ENCODE peak calls at places on chromosomes 4 and X, in four cellular contexts. C, U, G and D are unnamed samples.

GRCh38 chrX:7570432-7571009 is 272.4 kb upstream of the VCX start:
- DNase-seq in C (no peak), U (no peak), G (no peak), D (no peak)

GRCh38 chrX:72492499-72492898 is 80.1 kb downstream of the HDAC8 start:
- DNase-seq in C (no peak), U (no peak), G (no peak), D (no peak)

GRCh38 chr4:18366762-18367358 is 345.3 kb upstream of the LCORL start:
- DNase-seq in C (no peak), U (peak; percentile 24), G (no peak), D (no peak)

GRCh38 chrX:102833136-102833535 is 103.9 kb upstream of the RAB40AL start:
- DNase-seq in C (no peak), U (no peak), G (no peak), D (no peak)

GRCh38 chr4:157045507-157046127 is 30.3 kb upstream of the GLRB start:
- DNase-seq in C (peak; percentile 11), U (peak; percentile 47), G (no peak), D (peak; percentile 68)

GRCh38 chrX:19564606-19565005 is 49.3 kb upstream of the MAP3K15 start:
- DNase-seq in C (no peak), U (no peak), G (no peak), D (no peak)

GRCh38 chrX:38365939-38366338 is 13.5 kb downstream of the OTC start:
- DNase-seq in C (no peak), U (no peak), G (no peak), D (no peak)

GRCh38 chr4:87035881-87036509 is 101.2 kb downstream of the AFF1 start:
- DNase-seq in C (no peak), U (no peak), G (no peak), D (no peak)

GRCh38 chrX:5957506-5957905 is 271.2 kb downstream of the NLGN4X start:
- DNase-seq in C (no peak), U (no peak), G (no peak), D (no peak)

GRCh38 chrX:71095971-71096701 is 485 bp downstream of the FOXO4 start:
- DNase-seq in C (peak; percentile 77), U (no peak), G (peak; percentile 24), D (no peak)

GRCh38 chr4:4704267-4704666 is 155.2 kb upstream of the MSX1 start:
- DNase-seq in C (no peak), U (no peak), G (no peak), D (no peak)

GRCh38 chrX:8726031-8726652 is 5.8 kb downstream of the ANOS1 start:
- DNase-seq in C (no peak), U (no peak), G (no peak), D (no peak)

GRCh38 chr4:85084371-85085170 is 118.1 kb upstream of the WDFY3 start:
- DNase-seq in C (peak; percentile 28), U (peak; percentile 60), G (no peak), D (peak; percentile 32)

GRCh38 chr4:78692815-78693156 is 83.4 kb upstream of the BMP2K start:
- DNase-seq in C (no peak), U (no peak), G (no peak), D (no peak)

GRCh38 chr4:42216569-42216968 is 64.1 kb upstream of the BEND4 start:
- DNase-seq in C (no peak), U (no peak), G (no peak), D (no peak)

GRCh38 chr4:780730-781492 is 45.0 kb downstream of the CPLX1 start:
- DNase-seq in C (no peak), U (no peak), G (no peak), D (no peak)

GRCh38 chrX:150873616-150874015 is 24.9 kb downstream of the CD99L2 start:
- DNase-seq in C (no peak), U (no peak), G (no peak), D (no peak)

GRCh38 chrX:31063114-31063513 is 8.7 kb downstream of the FTHL17 start:
- DNase-seq in C (no peak), U (no peak), G (no peak), D (no peak)

GRCh38 chr4:100876546-100876945 is 358.7 kb upstream of the EMCN start:
- DNase-seq in C (no peak), U (no peak), G (no peak), D (no peak)

GRCh38 chr4:67727124-67727850 is 26.3 kb upstream of the UBA6 start:
- DNase-seq in C (no peak), U (no peak), G (no peak), D (no peak)

GRCh38 chr4:2341911-2342652 is 76.4 kb downstream of the ZFYVE28 start:
- DNase-seq in C (no peak), U (no peak), G (no peak), D (no peak)

GRCh38 chr4:138689182-138689546 is 326.4 kb upstream of the NOCT start:
- DNase-seq in C (no peak), U (no peak), G (no peak), D (no peak)

GRCh38 chrX:599837-600715 is 30.5 kb upstream of the SHOX start:
- DNase-seq in C (no peak), U (no peak), G (peak; percentile 33), D (no peak)

GRCh38 chr4:93605163-93605562 is 223.4 kb upstream of the ATOH1 start:
- DNase-seq in C (no peak), U (no peak), G (no peak), D (no peak)

GRCh38 chrX:68045008-68045577 is 388.2 kb downstream of the OPHN1 start:
- DNase-seq in C (no peak), U (no peak), G (no peak), D (no peak)

GRCh38 chrX:142204522-142205433 is at the start of gene MAGEC2:
- DNase-seq in C (peak; percentile 55), U (no peak), G (no peak), D (no peak)

GRCh38 chrX:134692990-134693389 is 34.7 kb upstream of the PLAC1 start:
- DNase-seq in C (no peak), U (no peak), G (no peak), D (no peak)

GRCh38 chr4:8730681-8731080 is 138.1 kb downstream of the CPZ start:
- DNase-seq in C (no peak), U (no peak), G (no peak), D (no peak)

GRCh38 chr4:8732681-8733243 is 138.9 kb downstream of the HMX1 start:
- DNase-seq in C (no peak), U (no peak), G (no peak), D (no peak)

GRCh38 chr4:8730159-8730558 is 137.6 kb downstream of the CPZ start:
- DNase-seq in C (no peak), U (no peak), G (no peak), D (no peak)

GRCh38 chr4:8731364-8731763 is 138.8 kb downstream of the CPZ start:
- DNase-seq in C (no peak), U (no peak), G (no peak), D (no peak)

DNA sequence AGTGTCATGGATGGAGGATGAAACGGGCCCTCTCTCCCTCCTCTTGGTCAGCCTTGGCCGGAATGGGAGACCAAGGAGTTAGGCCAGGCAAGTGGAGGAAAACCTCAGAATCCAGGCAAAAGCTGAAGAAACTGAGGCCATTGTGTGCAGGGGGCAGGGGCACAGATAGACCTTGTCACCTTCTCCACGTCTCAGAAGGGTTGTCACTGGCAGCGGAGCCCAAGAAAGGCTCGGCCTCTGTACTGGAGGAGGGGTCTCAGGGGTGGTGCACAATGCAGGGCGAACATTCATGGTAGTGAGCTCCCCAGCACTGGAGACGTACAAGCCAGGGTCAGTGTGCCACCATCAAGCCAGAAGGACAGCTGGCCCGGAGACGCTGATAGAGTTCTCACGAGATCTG is 139.5 kb downstream of the CPZ start:
- DNase-seq in C (no peak), U (no peak), G (no peak), D (no peak)
- TF ChIP-seq ELF4 in C (no peak), U (no peak), G (no peak), D (no peak)

GRCh38 chr4:145808021-145808650 is 128.2 kb downstream of the C4orf51 start:
- DNase-seq in C (peak; percentile 42), U (peak; percentile 85), G (no peak), D (peak; percentile 19)
- TF ChIP-seq ELF4 in C (no peak), U (no peak), G (no peak), D (no peak)

DNA sequence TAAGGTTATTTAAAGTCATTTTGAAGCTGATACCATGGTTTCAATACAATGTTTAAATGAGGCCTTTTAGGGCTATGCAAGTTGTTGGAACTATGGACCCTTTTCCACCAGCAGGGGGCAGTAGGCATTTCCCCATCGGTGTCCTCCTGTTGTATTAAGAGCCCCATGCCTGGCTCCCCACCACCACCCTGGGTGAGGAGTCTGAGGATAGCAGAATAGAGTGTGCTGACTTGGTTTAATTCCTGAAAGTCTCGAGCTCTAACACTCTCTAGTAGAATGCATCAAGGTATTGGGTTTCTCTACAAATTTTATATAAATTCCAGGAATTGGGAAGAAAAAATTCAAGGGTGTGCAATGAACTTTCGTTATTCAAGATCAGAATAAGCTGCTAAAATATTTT is 234.8 kb upstream of the JADE1 start:
- DNase-seq in C (peak; percentile 79), U (peak; percentile 32), G (peak; percentile 94), D (peak; percentile 63)
- TF ChIP-seq ELF4 in C (no peak), U (no peak), G (no peak), D (no peak)

GRCh38 chrX:82816572-82816971 is 691.5 kb upstream of the POU3F4 start:
- DNase-seq in C (no peak), U (no peak), G (no peak), D (no peak)
- TF ChIP-seq ELF4 in C (no peak), U (no peak), G (no peak), D (no peak)

DNA sequence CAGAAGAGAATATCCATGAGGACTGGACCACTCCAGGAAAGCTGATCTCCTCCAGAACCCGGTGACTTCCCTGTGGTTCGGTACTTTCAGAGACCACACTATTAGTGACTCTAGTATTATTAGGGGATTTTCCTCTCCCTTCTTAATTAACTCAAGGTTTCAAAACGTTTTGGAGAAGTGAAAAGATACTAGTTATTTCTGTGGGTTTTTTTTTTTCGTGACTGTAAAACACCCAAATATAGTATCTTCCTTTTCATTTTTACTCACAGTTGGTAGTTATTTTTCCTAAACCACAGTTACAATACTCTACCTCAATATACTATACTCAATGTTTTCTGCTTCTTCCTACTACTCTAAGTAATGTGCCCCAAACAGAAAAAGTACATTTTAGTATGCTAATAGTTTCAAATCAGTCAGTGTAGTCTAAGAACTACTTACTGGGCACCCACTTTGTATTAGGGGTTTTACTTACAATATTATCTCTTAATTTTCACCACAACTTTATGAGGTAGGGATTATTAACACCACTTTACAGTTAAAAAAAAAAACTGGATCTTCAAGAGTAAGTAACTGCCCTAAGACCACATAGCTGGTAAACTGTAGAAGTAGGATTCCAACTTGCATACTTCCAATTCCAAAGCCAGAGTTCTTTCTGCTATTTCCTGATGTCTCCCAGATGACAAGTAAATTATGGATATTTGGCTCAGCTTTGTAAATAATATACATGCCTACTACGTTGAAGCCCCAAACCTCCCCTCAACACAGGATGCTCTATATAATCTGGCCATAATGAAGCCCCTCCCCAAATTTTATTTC is 45.0 kb downstream of the SLC9A7 start:
- DNase-seq in C (no peak), U (no peak), G (no peak), D (no peak)
- TF ChIP-seq ELF4 in C (no peak), U (no peak), G (no peak), D (no peak)